ENCODE peak calls at places on chromosomes 13 and 19, in six cellular contexts. P, I, G, Y, V and O are unnamed samples.
A peak's percentile ranks its signal among the peaks of the same experiment; 100 is the strongest.

GRCh38 chr19:11390359-11390758 is 6.2 kb upstream of the EPOR start:
- DNase-seq in P (no peak), I (no peak), G (no peak), Y (no peak), V (no peak), O (no peak)

GRCh38 chr19:48169974-48170803 is at the start of the genes LIG1 and ZSWIM9:
- DNase-seq in P (peak; percentile 79), I (peak; percentile 91), G (peak; percentile 97), Y (peak; percentile 93), V (peak; percentile 88), O (peak; percentile 94)

GRCh38 chr19:33511346-33511745 is 10.2 kb downstream of the PEPD start:
- DNase-seq in P (no peak), I (no peak), G (no peak), Y (no peak), V (no peak), O (no peak)

GRCh38 chr19:55474269-55475265 is 1.9 kb upstream of the ZNF628 start:
- DNase-seq in P (no peak), I (no peak), G (peak; percentile 21), Y (no peak), V (no peak), O (no peak)

GRCh38 chr13:66657165-66657895 is 572.8 kb downstream of the PCDH9 start:
- DNase-seq in P (peak; percentile 42), I (no peak), G (peak; percentile 6), Y (peak; percentile 89), V (peak; percentile 25), O (peak; percentile 1)

GRCh38 chr13:78160793-78161192 is 242.2 kb upstream of the EDNRB start:
- DNase-seq in P (no peak), I (no peak), G (no peak), Y (no peak), V (no peak), O (no peak)

GRCh38 chr19:48518207-48518606 is 6.6 kb upstream of the LMTK3 start:
- DNase-seq in P (no peak), I (no peak), G (no peak), Y (no peak), V (no peak), O (no peak)

GRCh38 chr13:26991508-26992181 is 180.0 kb downstream of the USP12 start:
- DNase-seq in P (no peak), I (no peak), G (no peak), Y (peak; percentile 69), V (no peak), O (no peak)

GRCh38 chr13:27953671-27954405 is 15.3 kb downstream of the CDX2 start:
- DNase-seq in P (no peak), I (peak; percentile 89), G (peak; percentile 91), Y (no peak), V (peak; percentile 49), O (peak; percentile 88)

GRCh38 chr19:51101171-51101865 is 6.9 kb downstream of the CTU1 start:
- DNase-seq in P (no peak), I (no peak), G (no peak), Y (no peak), V (no peak), O (no peak)

GRCh38 chr13:104163866-104164630 is 1097.8 kb upstream of the SLC10A2 start:
- DNase-seq in P (no peak), I (no peak), G (no peak), Y (no peak), V (no peak), O (no peak)

GRCh38 chr19:40601061-40601973 is at the start of gene LTBP4:
- DNase-seq in P (no peak), I (no peak), G (no peak), Y (no peak), V (peak; percentile 56), O (peak; percentile 32)

GRCh38 chr19:46303345-46303701 is 6.5 kb downstream of the HIF3A start:
- DNase-seq in P (no peak), I (no peak), G (no peak), Y (no peak), V (no peak), O (peak; percentile 47)

GRCh38 chr19:47729468-47729798 is 15.9 kb upstream of the NOP53 start:
- DNase-seq in P (no peak), I (no peak), G (peak; percentile 96), Y (peak; percentile 96), V (peak; percentile 81), O (no peak)

GRCh38 chr13:46603165-46603603 is 50.2 kb downstream of the LRCH1 start:
- DNase-seq in P (no peak), I (no peak), G (peak; percentile 65), Y (no peak), V (no peak), O (no peak)

GRCh38 chr13:109180905-109181425 is 551.6 kb downstream of the MYO16 start:
- DNase-seq in P (no peak), I (no peak), G (peak; percentile 41), Y (peak; percentile 57), V (no peak), O (no peak)

GRCh38 chr13:112974676-112975075 is 5.7 kb downstream of the MCF2L start:
- DNase-seq in P (no peak), I (no peak), G (no peak), Y (no peak), V (no peak), O (no peak)

GRCh38 chr13:27359203-27359821 is 65.1 kb upstream of the GTF3A start:
- DNase-seq in P (no peak), I (peak; percentile 49), G (peak; percentile 65), Y (peak; percentile 51), V (peak; percentile 49), O (peak; percentile 72)

GRCh38 chr19:46753420-46754155 is 7.3 kb upstream of the STRN4 start:
- DNase-seq in P (no peak), I (no peak), G (peak; percentile 70), Y (no peak), V (peak; percentile 46), O (peak; percentile 65)

GRCh38 chr19:18282788-18283141 is 1.3 kb upstream of the JUND start:
- DNase-seq in P (no peak), I (no peak), G (peak; percentile 18), Y (no peak), V (no peak), O (peak; percentile 98)

GRCh38 chr13:49217962-49218492 is 2.1 kb upstream of the MLNR start:
- DNase-seq in P (no peak), I (no peak), G (no peak), Y (no peak), V (no peak), O (no peak)

GRCh38 chr13:28394422-28394821 is 100.5 kb downstream of the FLT1 start:
- DNase-seq in P (no peak), I (no peak), G (no peak), Y (no peak), V (no peak), O (no peak)

GRCh38 chr19:10293637-10294367 is 4.0 kb downstream of the ICAM5 start:
- DNase-seq in P (no peak), I (no peak), G (no peak), Y (no peak), V (no peak), O (no peak)

GRCh38 chr19:10291554-10292205 is 1.9 kb downstream of the ICAM5 start:
- DNase-seq in P (no peak), I (no peak), G (no peak), Y (no peak), V (no peak), O (no peak)

GRCh38 chr19:10292206-10292788 is 2.5 kb downstream of the ICAM5 start:
- DNase-seq in P (no peak), I (peak; percentile 77), G (peak; percentile 89), Y (no peak), V (peak; percentile 71), O (peak; percentile 79)

GRCh38 chr19:10294368-10294697 is 4.6 kb downstream of the ICAM5 start:
- DNase-seq in P (no peak), I (no peak), G (peak; percentile 40), Y (no peak), V (no peak), O (no peak)

DNA sequence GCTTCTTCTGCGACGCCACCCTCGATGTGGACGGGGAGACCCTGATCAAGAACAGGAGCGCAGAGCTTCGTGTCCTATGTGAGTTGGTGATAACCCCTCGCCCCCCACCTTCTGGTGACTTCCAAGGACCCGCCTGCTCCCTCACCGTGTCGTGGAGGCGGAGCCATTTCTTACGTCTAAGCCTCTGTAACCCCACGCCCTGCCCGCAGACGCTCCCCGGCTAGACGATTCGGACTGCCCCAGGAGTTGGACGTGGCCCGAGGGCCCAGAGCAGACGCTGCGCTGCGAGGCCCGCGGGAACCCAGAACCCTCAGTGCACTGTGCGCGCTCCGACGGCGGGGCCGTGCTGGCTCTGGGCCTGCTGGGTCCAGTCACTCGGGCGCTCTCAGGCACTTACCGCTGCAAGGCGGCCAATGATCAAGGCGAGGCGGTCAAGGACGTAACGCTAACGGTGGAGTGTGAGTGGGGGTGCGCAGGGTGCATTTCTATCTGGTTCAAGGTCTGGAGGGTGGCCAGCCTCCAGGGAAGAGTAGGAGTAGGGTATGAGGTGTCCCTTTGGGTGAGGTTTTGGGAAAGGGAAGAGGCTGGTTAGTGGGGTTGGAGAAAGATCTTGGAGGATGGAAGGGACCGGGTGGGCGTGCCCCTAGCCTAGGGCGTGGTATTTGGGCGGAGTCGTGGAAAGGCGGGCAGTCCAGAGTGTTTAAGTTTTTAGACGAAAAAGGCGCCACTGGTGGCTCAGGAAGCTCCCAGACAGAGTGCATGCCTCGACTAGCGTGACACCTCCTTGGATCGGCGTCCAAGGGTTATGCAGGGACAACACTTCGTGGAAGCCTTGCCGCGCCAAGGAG is 3.3 kb downstream of the ICAM5 start:
- DNase-seq in P (no peak), I (no peak), G (peak; percentile 44), Y (no peak), V (no peak), O (no peak)
- H3K4me3 ChIP-seq in P (peak overlapping the region; percentile 66), I (peak overlapping the region; percentile 55), G (no peak overlapping the region), Y (no peak overlapping the region), V (peak overlapping the region; percentile 40), O (no peak overlapping the region)

GRCh38 chr19:2615782-2616181 is 86.7 kb downstream of the GNG7 start:
- DNase-seq in P (no peak), I (no peak), G (no peak), Y (no peak), V (no peak), O (no peak)

GRCh38 chr19:2617393-2618165 is 84.9 kb downstream of the GNG7 start:
- DNase-seq in P (no peak), I (no peak), G (no peak), Y (no peak), V (no peak), O (no peak)

GRCh38 chr19:2619076-2619475 is 83.4 kb downstream of the GNG7 start:
- DNase-seq in P (no peak), I (no peak), G (no peak), Y (no peak), V (no peak), O (no peak)

GRCh38 chr19:2618611-2619010 is 83.9 kb downstream of the GNG7 start:
- DNase-seq in P (no peak), I (no peak), G (no peak), Y (peak; percentile 70), V (peak; percentile 67), O (no peak)

GRCh38 chr19:2616741-2617392 is 85.6 kb downstream of the GNG7 start:
- DNase-seq in P (no peak), I (no peak), G (no peak), Y (no peak), V (peak; percentile 70), O (no peak)
- H3K4me1 ChIP-seq in P (peaks cover 29% of the 10 kb centered on the region), I (peaks cover 5% of the 10 kb centered on the region), G (no peaks in the 10 kb centered on the region), Y (peaks cover 16% of the 10 kb centered on the region), V (peaks cover 6% of the 10 kb centered on the region), O (no peaks in the 10 kb centered on the region)

GRCh38 chr13:35631666-35632065 is 155.2 kb upstream of the MAB21L1 start:
- DNase-seq in P (no peak), I (no peak), G (no peak), Y (no peak), V (no peak), O (no peak)

GRCh38 chr13:35630551-35631275 is 154.2 kb upstream of the MAB21L1 start:
- DNase-seq in P (no peak), I (peak; percentile 32), G (peak; percentile 94), Y (peak; percentile 55), V (no peak), O (peak; percentile 35)
- H3K27ac ChIP-seq in P (no peak overlapping the region), I (no peak overlapping the region), G (no peak overlapping the region), Y (no peak overlapping the region), V (no peak overlapping the region), O (no peak overlapping the region)

GRCh38 chr19:13027557-13027956 is 32.3 kb downstream of the NFIX start:
- DNase-seq in P (no peak), I (no peak), G (no peak), Y (no peak), V (no peak), O (no peak)
- H3K4me3 ChIP-seq in P (peak overlapping the region; percentile 70), I (no peak overlapping the region), G (no peak overlapping the region), Y (no peak overlapping the region), V (peak overlapping the region; percentile 50), O (no peak overlapping the region)